ENCODE peak calls at places on chromosome 14, in six cellular contexts. T is activated T-cell treated with anti-CD3 and anti-CD28 coated beads for 1 hour, U is heart left ventricle, A is HTR-8/SVneo, J is SHP77, V is NCI-H146. D is an unnamed sample.

GRCh38 chr14:51613436-51613835 is 38.3 kb upstream of the FRMD6 start:
- DNase-seq in U (no peak), V (no peak), J (no peak), T (no peak), A (no peak), D (peak)

GRCh38 chr14:51719970-51720369 is 68.3 kb downstream of the FRMD6 start:
- DNase-seq in U (no peak), V (no peak), T (no peak), J (no peak), A (no peak), D (no peak)

GRCh38 chr14:70697681-70698080 is 56.0 kb downstream of the TTC9 start:
- DNase-seq in V (no peak), U (no peak), T (no peak), A (no peak), J (no peak), D (no peak)

GRCh38 chr14:62691613-62692489 is 353.4 kb downstream of the KCNH5 start:
- DNase-seq in A (peak), U (no peak), J (peak), T (no peak), V (peak), D (peak)

GRCh38 chr14:51328089-51328941 is 88.3 kb downstream of the TMX1 start:
- DNase-seq in J (peak), V (no peak), U (no peak), A (no peak), T (no peak), D (peak)

GRCh38 chr14:32203928-32204357 is 874 bp upstream of the RNU6-8 start:
- DNase-seq in U (peak), J (peak), T (no peak), A (no peak), V (peak), D (peak)

GRCh38 chr14:72679106-72679505 is 214.8 kb downstream of the DPF3 start:
- DNase-seq in V (no peak), T (no peak), U (no peak), J (no peak), A (no peak), D (peak)

GRCh38 chr14:68723808-68724268 is 69.0 kb downstream of the ZFP36L1 start:
- DNase-seq in J (no peak), A (no peak), V (no peak), T (no peak), U (no peak), D (no peak)

GRCh38 chr14:75298187-75298985 is 19.8 kb downstream of the FOS start:
- DNase-seq in U (peak), J (no peak), A (no peak), T (no peak), V (no peak), D (no peak)

GRCh38 chr14:23114669-23115491 is 4.2 kb downstream of the CEBPE start:
- DNase-seq in T (no peak), A (peak), V (peak), U (no peak), J (no peak), D (peak)

GRCh38 chr14:60981626-60982455 is 796 bp downstream of the SLC38A6 start:
- DNase-seq in T (no peak), V (peak), A (peak), U (no peak), J (no peak), D (peak)

GRCh38 chr14:75452900-75453816 is 25.3 kb downstream of the JDP2 start:
- DNase-seq in V (no peak), A (peak), U (no peak), T (no peak), J (no peak), D (no peak)

GRCh38 chr14:76050797-76051392 is 65.3 kb downstream of the IFT43 start:
- DNase-seq in T (peak), J (peak), V (peak), A (peak), U (no peak), D (peak)

GRCh38 chr14:76337619-76338545 is 38.1 kb upstream of the ESRRB start:
- DNase-seq in U (no peak), T (no peak), A (no peak), V (no peak), J (no peak), D (peak)

GRCh38 chr14:106268013-106268727 is 741.8 kb downstream of the TMEM121 start:
- DNase-seq in T (peak), A (no peak), J (peak), V (peak), U (peak), D (peak)

GRCh38 chr14:102945346-102946130 is 23.1 kb downstream of the AMN start:
- DNase-seq in J (no peak), T (no peak), A (no peak), U (no peak), V (no peak), D (no peak)

GRCh38 chr14:49634547-49635334 is at the start of gene DNAAF2:
- DNase-seq in T (peak), A (peak), U (peak), V (peak), J (peak), D (peak)

GRCh38 chr14:77077040-77077439 is 21.0 kb upstream of the CIPC start:
- DNase-seq in T (no peak), A (no peak), U (no peak), J (no peak), V (no peak), D (no peak)

GRCh38 chr14:93329965-93330608 is 2.7 kb downstream of the BTBD7 start:
- DNase-seq in U (no peak), V (no peak), A (no peak), T (no peak), J (no peak), D (no peak)

GRCh38 chr14:38255408-38255672 is 553 bp downstream of the CLEC14A start:
- DNase-seq in T (no peak), V (no peak), J (no peak), A (no peak), U (peak), D (no peak)

GRCh38 chr14:103427485-103428443 is 42.5 kb downstream of the MARK3 start:
- DNase-seq in V (no peak), A (no peak), U (no peak), J (no peak), T (no peak), D (peak)

GRCh38 chr14:29242755-29243340 is 476.3 kb downstream of the FOXG1 start:
- DNase-seq in U (no peak), J (peak), V (peak), T (no peak), A (no peak), D (peak)

GRCh38 chr14:102063808-102064429 is 22.9 kb downstream of the HSP90AA1 start:
- DNase-seq in U (no peak), T (no peak), V (no peak), A (no peak), J (no peak), D (no peak)

GRCh38 chr14:95468416-95469133 is 47.9 kb downstream of the SYNE3 start:
- DNase-seq in U (no peak), T (no peak), A (no peak), J (no peak), V (no peak), D (no peak)

GRCh38 chr14:66507181-66507721 is 696 bp upstream of the GPHN start:
- DNase-seq in J (peak), T (no peak), V (no peak), U (no peak), A (peak), D (peak)